ENCODE peak calls at places on chromosomes 6 and 20, in four cellular contexts. X is CD8-positive, alpha-beta T cell; K is adrenal gland; N is uterus. U is an unnamed sample.

GRCh38 chr6:131062245-131063027 is 609 bp downstream of the EPB41L2 start:
- DNase-seq in N (peak; percentile 23), K (no peak), X (peak; percentile 21), U (no peak)

GRCh38 chr6:89566930-89567634 is 71.5 kb downstream of the LYRM2 start:
- DNase-seq in K (no peak), N (no peak), X (no peak), U (no peak)

GRCh38 chr6:72955666-72956065 is 269.6 kb downstream of the KHDC1L start:
- DNase-seq in X (no peak), N (no peak), K (no peak), U (no peak)

GRCh38 chr6:27553123-27553904 is 80.4 kb upstream of the ZNF184 start:
- DNase-seq in N (no peak), K (no peak), X (no peak), U (no peak)

GRCh38 chr20:1946762-1947534 is 46.9 kb downstream of the PDYN start:
- DNase-seq in K (no peak), X (no peak), N (peak; percentile 46), U (no peak)

GRCh38 chr20:49385471-49385870 is 97.0 kb downstream of the KCNB1 start:
- DNase-seq in X (no peak), N (no peak), K (no peak), U (no peak)

GRCh38 chr20:63053430-63054102 is 46.8 kb upstream of the BHLHE23 start:
- DNase-seq in X (no peak), K (no peak), N (no peak), U (no peak)

GRCh38 chr20:51536116-51537069 is 6.1 kb downstream of the NFATC2 start:
- DNase-seq in K (no peak), X (no peak), N (no peak), U (no peak)

GRCh38 chr20:51767018-51767866 is 948 bp downstream of the ATP9A start:
- DNase-seq in K (peak; percentile 67), X (peak; percentile 31), N (peak; percentile 64), U (no peak)

GRCh38 chr6:118283759-118284158 is 264.3 kb upstream of the PLN start:
- DNase-seq in N (peak; percentile 68), X (peak; percentile 52), K (peak; percentile 47), U (no peak)

GRCh38 chr20:37821691-37822655 is 81.0 kb upstream of the VSTM2L start:
- DNase-seq in X (no peak), K (no peak), N (no peak), U (no peak)

GRCh38 chr6:29816030-29816429 is 11.6 kb upstream of the HLA-G start:
- DNase-seq in K (no peak), N (no peak), X (no peak), U (no peak)

GRCh38 chr6:165776699-165777098 is 113.7 kb upstream of the PDE10A start:
- DNase-seq in X (no peak), K (no peak), N (no peak), U (no peak)

GRCh38 chr6:112936476-112936875 is 589.3 kb downstream of the RFPL4B start:
- DNase-seq in N (no peak), K (no peak), X (no peak), U (no peak)

GRCh38 chr6:137933696-137934095 is 66.6 kb downstream of the TNFAIP3 start:
- DNase-seq in K (peak; percentile 38), X (no peak), N (no peak), U (no peak)

GRCh38 chr20:14445310-14445709 is 107.9 kb upstream of the FLRT3 start:
- DNase-seq in X (no peak), K (no peak), N (no peak), U (no peak)

GRCh38 chr20:41369673-41370072 is 3.1 kb upstream of the EMILIN3 start:
- DNase-seq in N (no peak), X (no peak), K (no peak), U (no peak)

GRCh38 chr6:152984387-152984872 is 1.6 kb upstream of the FBXO5 start:
- DNase-seq in K (no peak), N (no peak), X (no peak), U (no peak)

GRCh38 chr6:26550250-26550993 is 12.3 kb downstream of the HMGN4 start:
- DNase-seq in K (peak; percentile 45), X (peak; percentile 38), N (no peak), U (no peak)

GRCh38 chr6:135438907-135439535 is 58.5 kb downstream of the AHI1 start:
- DNase-seq in X (no peak), K (no peak), N (no peak), U (no peak)

GRCh38 chr6:84811351-84811750 is 47.0 kb upstream of the TBX18 start:
- DNase-seq in X (no peak), N (no peak), K (no peak), U (no peak)

GRCh38 chr6:37207903-37208456 is 38.0 kb downstream of the PIM1 start:
- DNase-seq in N (peak; percentile 60), K (peak; percentile 84), X (peak; percentile 89), U (peak; percentile 30)

GRCh38 chr20:54618412-54618811 is 143.0 kb downstream of the DOK5 start:
- DNase-seq in N (no peak), K (no peak), X (no peak), U (no peak)

GRCh38 chr6:149284904-149285303 is 32.6 kb upstream of the TAB2 start:
- DNase-seq in X (no peak), N (no peak), K (no peak), U (no peak)

GRCh38 chr6:33651947-33652346 is 30.8 kb downstream of the ITPR3 start:
- DNase-seq in K (no peak), N (no peak), X (no peak), U (no peak)

GRCh38 chr6:111724505-111724904 is 118.8 kb upstream of the TRAF3IP2 start:
- DNase-seq in N (no peak), X (no peak), K (no peak), U (no peak)

GRCh38 chr6:160730911-160731310 is 28.9 kb downstream of the PLG start:
- DNase-seq in K (no peak), N (no peak), X (no peak), U (no peak)

GRCh38 chr6:131250121-131250520 is 114.9 kb downstream of the AKAP7 start:
- DNase-seq in N (no peak), K (peak; percentile 69), X (peak; percentile 20), U (no peak)

GRCh38 chr6:137799950-137800568 is 67.0 kb upstream of the TNFAIP3 start:
- DNase-seq in N (peak; percentile 69), K (peak; percentile 69), X (peak; percentile 76), U (no peak)

GRCh38 chr6:119209452-119210205 is 131.2 kb upstream of the FAM184A start:
- DNase-seq in X (no peak), N (no peak), K (no peak), U (no peak)

GRCh38 chr6:35603326-35604202 is 85.2 kb downstream of the FKBP5 start:
- DNase-seq in X (no peak), N (no peak), K (no peak), U (no peak)

GRCh38 chr6:35602133-35602946 is 86.4 kb downstream of the FKBP5 start:
- DNase-seq in X (no peak), N (peak; percentile 77), K (no peak), U (no peak)

GRCh38 chr6:35600659-35601125 is 88.0 kb upstream of the TULP1 start:
- DNase-seq in X (no peak), K (no peak), N (no peak), U (no peak)

GRCh38 chr6:35599761-35600658 is 87.3 kb upstream of the TULP1 start:
- DNase-seq in X (peak; percentile 25), K (no peak), N (no peak), U (no peak)

GRCh38 chr6:35601331-35602132 is 87.2 kb downstream of the FKBP5 start:
- DNase-seq in X (peak; percentile 63), N (peak; percentile 90), K (peak; percentile 56), U (no peak)
- TF ChIP-seq CTCF in X (no peak), N (no peak), K (no peak), U (no peak)

GRCh38 chr20:23301436-23302050 is 49.0 kb upstream of the NXT1 start:
- DNase-seq in K (no peak), N (no peak), X (no peak), U (no peak)
- H3K27ac ChIP-seq in K (no peak overlapping the region), N (no peak overlapping the region), X (no peak overlapping the region), U (no peak overlapping the region)

GRCh38 chr20:23147964-23148720 is 62.0 kb upstream of the CD93 start:
- DNase-seq in K (peak; percentile 79), X (no peak), N (no peak), U (no peak)

GRCh38 chr20:23150304-23151007 is 64.3 kb upstream of the CD93 start:
- DNase-seq in K (no peak), N (no peak), X (no peak), U (no peak)

GRCh38 chr20:23147647-23147963 is 61.5 kb upstream of the CD93 start:
- DNase-seq in K (no peak), X (no peak), N (no peak), U (no peak)

GRCh38 chr20:23149623-23150279 is 63.6 kb upstream of the CD93 start:
- DNase-seq in X (no peak), N (no peak), K (no peak), U (no peak)

GRCh38 chr20:23148721-23149570 is 62.8 kb upstream of the CD93 start:
- DNase-seq in K (no peak), X (no peak), N (no peak), U (no peak)
- H3K4me1 ChIP-seq in K (peaks cover 40% of the 10 kb centered on the region), X (no peaks in the 10 kb centered on the region), N (no peaks in the 10 kb centered on the region), U (peaks cover 53% of the 10 kb centered on the region)

DNA sequence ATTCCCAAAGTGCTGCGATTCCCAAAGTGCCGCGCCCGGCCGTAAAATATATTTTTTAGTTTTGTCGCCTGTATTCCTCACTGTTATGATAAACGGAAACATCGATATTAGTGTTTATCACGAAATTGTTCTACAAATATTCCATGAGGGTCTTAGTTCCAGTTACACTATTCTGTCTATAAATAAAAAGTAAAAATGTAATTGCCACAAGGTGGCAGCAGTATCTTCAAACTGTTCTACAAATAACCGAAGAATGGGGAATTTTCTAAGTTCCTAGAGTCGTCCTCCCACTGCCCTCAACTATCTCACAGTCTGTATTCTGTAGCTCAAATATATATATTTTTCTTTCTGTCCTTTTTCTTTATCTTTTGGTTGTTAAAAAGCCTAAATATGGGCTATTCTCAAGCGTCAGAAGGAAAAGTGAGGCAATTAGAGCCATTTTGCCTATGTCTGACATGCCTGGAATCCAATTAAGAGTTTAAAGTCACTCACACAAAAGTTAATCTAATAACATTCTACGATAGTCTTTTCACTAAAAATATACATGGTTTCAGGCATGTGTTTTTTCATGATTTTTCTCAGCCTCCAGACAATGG is 14.1 kb upstream of the FAM162B start:
- DNase-seq in N (no peak), X (no peak), K (no peak), U (no peak)
- TF ChIP-seq CTCF in N (peak; percentile 34), X (peak; percentile 38), K (peak; percentile 41), U (peak; percentile 20)

GRCh38 chr6:126605089-126605488 is 265.2 kb downstream of the CENPW start:
- DNase-seq in K (no peak), X (no peak), N (no peak), U (no peak)
- H3K27ac ChIP-seq in K (no peak overlapping the region), X (no peak overlapping the region), N (no peak overlapping the region), U (no peak overlapping the region)

GRCh38 chr6:63452117-63452516 is 120.2 kb upstream of the LOC128125822 start:
- DNase-seq in N (no peak), K (no peak), X (no peak), U (no peak)
- H3K4me1 ChIP-seq in N (no peaks in the 10 kb centered on the region), K (no peaks in the 10 kb centered on the region), X (no peaks in the 10 kb centered on the region), U (no peaks in the 10 kb centered on the region)

GRCh38 chr20:56558968-56559367 is 25.9 kb downstream of the FAM209B start:
- DNase-seq in K (no peak), X (no peak), N (peak; percentile 16), U (no peak)

GRCh38 chr20:56552911-56553629 is 20.0 kb downstream of the FAM209B start:
- DNase-seq in X (no peak), K (no peak), N (no peak), U (no peak)

GRCh38 chr20:56551571-56551970 is 18.5 kb downstream of the FAM209B start:
- DNase-seq in N (no peak), X (no peak), K (no peak), U (no peak)

GRCh38 chr20:56554869-56555268 is 21.8 kb downstream of the FAM209B start:
- DNase-seq in K (peak; percentile 87), N (peak; percentile 56), X (no peak), U (no peak)
- TF ChIP-seq CTCF in K (peak; percentile 34), N (no peak), X (no peak), U (peak; percentile 56)